ENCODE peak calls at places on chromosomes 6 and 20, in ten cellular contexts. N, H, A, P, C, F, R, K, J and Y are unnamed samples.

GRCh38 chr6:161117942-161118341 is 126.4 kb downstream of the MAP3K4 start:
- DNase-seq in J (no peak), R (no peak), N (no peak), F (no peak), P (no peak), H (no peak), A (no peak), C (no peak), K (no peak), Y (no peak)

GRCh38 chr6:113258771-113259170 is 598.4 kb upstream of the MARCKS start:
- DNase-seq in J (no peak), A (no peak), K (no peak), P (no peak), C (no peak), H (no peak), N (no peak), F (no peak), R (no peak), Y (no peak)

GRCh38 chr6:100230976-100231316 is 233.8 kb downstream of the SIM1 start:
- DNase-seq in A (peak; percentile 31), C (no peak), N (no peak), H (no peak), R (no peak), J (no peak), F (no peak), K (no peak), P (peak; percentile 55), Y (no peak)

GRCh38 chr20:742156-742555 is 26.1 kb downstream of the SLC52A3 start:
- DNase-seq in K (no peak), A (no peak), J (no peak), C (no peak), P (no peak), R (no peak), F (no peak), N (no peak), H (no peak), Y (no peak)

GRCh38 chr6:44390158-44390683 is 2.7 kb downstream of the CDC5L start:
- DNase-seq in H (no peak), P (no peak), F (no peak), C (no peak), J (no peak), N (no peak), A (no peak), K (no peak), R (no peak), Y (no peak)

GRCh38 chr6:118632359-118632758 is 19.0 kb downstream of the CEP85L start:
- DNase-seq in P (no peak), K (no peak), N (no peak), F (no peak), R (no peak), H (no peak), J (no peak), C (no peak), A (no peak), Y (no peak)

GRCh38 chr6:152270301-152270925 is 366.7 kb downstream of the SYNE1 start:
- DNase-seq in C (no peak), N (no peak), F (no peak), J (no peak), R (no peak), H (no peak), A (peak; percentile 50), P (peak; percentile 73), K (no peak), Y (no peak)

GRCh38 chr6:150635906-150636514 is 36.3 kb downstream of the PLEKHG1 start:
- DNase-seq in H (no peak), F (no peak), R (no peak), P (no peak), J (no peak), N (no peak), A (no peak), C (no peak), K (no peak), Y (no peak)

GRCh38 chr20:46572181-46572580 is 21.7 kb upstream of the OCSTAMP start:
- DNase-seq in K (no peak), H (peak; percentile 70), F (no peak), J (peak; percentile 41), R (peak; percentile 64), N (no peak), P (peak; percentile 13), C (peak; percentile 57), A (no peak), Y (no peak)

GRCh38 chr20:62159052-62159451 is 15.5 kb downstream of the SS18L1 start:
- DNase-seq in C (no peak), F (no peak), N (no peak), K (no peak), P (no peak), J (no peak), R (no peak), H (no peak), A (no peak), Y (no peak)

GRCh38 chr6:15877245-15877644 is 214.4 kb upstream of the DTNBP1 start:
- DNase-seq in F (no peak), R (no peak), K (no peak), N (no peak), J (no peak), H (no peak), C (no peak), P (no peak), A (no peak), Y (no peak)

GRCh38 chr20:11740975-11741374 is 176.7 kb upstream of the BTBD3 start:
- DNase-seq in N (no peak), R (no peak), H (no peak), A (no peak), F (no peak), K (no peak), P (no peak), J (no peak), C (no peak), Y (no peak)

GRCh38 chr6:16168858-16169257 is 40.0 kb downstream of the MYLIP start:
- DNase-seq in A (peak; percentile 45), K (no peak), C (no peak), H (no peak), R (no peak), N (no peak), F (no peak), J (no peak), P (peak; percentile 65), Y (no peak)

GRCh38 chr6:163496205-163496604 is 81.7 kb downstream of the QKI start:
- DNase-seq in F (no peak), R (no peak), N (no peak), H (no peak), K (no peak), C (no peak), P (no peak), J (no peak), A (no peak), Y (no peak)

DNA sequence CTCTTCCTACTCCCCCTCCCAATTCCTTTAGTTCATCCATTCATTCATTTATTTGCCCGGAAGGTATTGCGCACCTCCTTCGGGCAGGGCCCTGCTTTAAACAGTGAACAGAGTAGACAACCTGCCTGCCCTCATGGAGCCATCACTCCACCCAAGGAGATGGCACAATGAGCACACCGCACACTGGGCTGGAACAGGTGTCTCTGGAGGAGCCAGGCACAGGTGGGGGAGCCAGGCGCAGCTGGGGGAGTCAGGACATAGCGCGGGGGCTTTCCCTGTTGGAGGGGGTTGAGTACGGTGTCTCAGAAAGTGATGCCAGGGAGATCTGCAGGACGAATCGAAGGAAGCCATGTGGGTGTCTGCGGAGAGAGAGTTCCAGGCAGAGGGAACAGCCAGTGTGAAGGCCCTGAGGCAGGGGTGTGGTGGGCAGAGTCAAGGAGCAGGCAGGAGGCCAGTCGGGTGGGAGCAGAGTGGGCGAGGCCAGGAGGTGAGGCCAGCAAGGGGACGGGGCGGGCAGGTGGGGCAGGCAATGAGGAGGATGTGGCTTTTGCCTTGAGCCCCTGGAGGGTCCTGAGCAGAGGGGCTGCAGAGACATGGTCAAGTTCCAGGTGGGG is 46.4 kb downstream of the SNAI1 start:
- DNase-seq in R (no peak), P (no peak), H (no peak), K (no peak), A (no peak), N (no peak), C (no peak), J (no peak), F (no peak), Y (no peak)
- TF ChIP-seq CTCF in R (no peak), P (no peak), H (no peak), K (no peak), A (no peak), N (no peak), C (no peak), J (no peak), F (no peak), Y (no peak)

GRCh38 chr6:156390621-156391378 is 386.4 kb upstream of the ARID1B start:
- DNase-seq in N (no peak), J (no peak), P (no peak), R (no peak), A (no peak), F (no peak), H (no peak), K (no peak), C (no peak), Y (no peak)
- TF ChIP-seq CTCF in N (no peak), J (no peak), P (no peak), R (no peak), A (no peak), F (no peak), H (no peak), K (no peak), C (no peak), Y (no peak)

GRCh38 chr6:24910850-24911712 is 24.7 kb downstream of the RIPOR2 start:
- DNase-seq in H (peak; percentile 61), F (peak; percentile 58), R (peak; percentile 55), K (no peak), J (peak; percentile 54), P (peak; percentile 74), A (no peak), N (peak; percentile 36), C (peak; percentile 52), Y (peak; percentile 75)

GRCh38 chr6:24908555-24908954 is 27.2 kb downstream of the RIPOR2 start:
- DNase-seq in K (no peak), N (no peak), J (no peak), F (no peak), H (no peak), R (no peak), C (no peak), A (no peak), P (peak; percentile 90), Y (no peak)

GRCh38 chr6:24911983-24912382 is 23.8 kb downstream of the RIPOR2 start:
- DNase-seq in A (no peak), K (no peak), F (no peak), H (no peak), R (no peak), N (no peak), P (no peak), C (no peak), J (no peak), Y (no peak)

GRCh38 chr6:24909281-24910216 is 26.2 kb downstream of the RIPOR2 start:
- DNase-seq in K (no peak), H (no peak), A (no peak), C (no peak), P (peak; percentile 34), J (no peak), N (no peak), R (no peak), F (no peak), Y (no peak)

GRCh38 chr6:24910331-24910849 is 25.4 kb downstream of the RIPOR2 start:
- DNase-seq in A (no peak), R (peak; percentile 45), K (no peak), N (no peak), C (no peak), H (no peak), J (peak; percentile 26), P (peak; percentile 52), F (peak; percentile 42), Y (no peak)
- TF ChIP-seq CTCF in A (no peak), R (no peak), K (no peak), N (no peak), C (no peak), H (no peak), J (peak; percentile 40), P (peak; percentile 40), F (peak; percentile 20), Y (no peak)

GRCh38 chr20:10387686-10388085 is 46.3 kb downstream of the MKKS start:
- DNase-seq in R (no peak), N (no peak), H (no peak), A (no peak), K (no peak), J (no peak), F (no peak), C (no peak), P (no peak), Y (no peak)
- TF ChIP-seq CTCF in R (no peak), N (no peak), H (no peak), A (no peak), K (no peak), J (no peak), F (no peak), C (no peak), P (no peak), Y (no peak)